ENCODE peak calls at places on chromosomes 13 and 19, in eight cellular contexts. O is right lobe of liver, N is neural progenitor cell, F is cardiac muscle cell, U is adrenal gland, M is pancreas, X is tibial nerve, H is esophagus muscularis mucosa. W is an unnamed sample.

GRCh38 chr13:54787754-54788153 is 1759.1 kb downstream of the OLFM4 start:
- DNase-seq in O (no peak), N (no peak), F (no peak), U (no peak), M (no peak), X (no peak), H (no peak), W (no peak)

GRCh38 chr13:38657191-38657590 is 29.7 kb upstream of the FREM2 start:
- DNase-seq in O (no peak), N (no peak), F (peak; percentile 36), U (no peak), M (no peak), X (no peak), H (no peak), W (no peak)

GRCh38 chr13:91722267-91722884 is 324.0 kb downstream of the GPC5 start:
- DNase-seq in O (no peak), N (peak; percentile 36), F (peak; percentile 50), U (peak; percentile 5), M (no peak), X (no peak), H (no peak), W (no peak)

GRCh38 chr13:59422646-59423045 is 741.1 kb downstream of the DIAPH3 start:
- DNase-seq in O (no peak), N (peak; percentile 41), F (no peak), U (no peak), M (no peak), X (no peak), H (no peak), W (no peak)

GRCh38 chr19:29939628-29940027 is 2.4 kb upstream of the URI1 start:
- DNase-seq in O (no peak), N (no peak), F (no peak), U (no peak), M (no peak), X (no peak), H (no peak), W (no peak)

GRCh38 chr13:51148223-51148951 is 37.3 kb upstream of the C13orf42 start:
- DNase-seq in O (no peak), N (peak; percentile 52), F (peak; percentile 5), U (no peak), M (no peak), X (no peak), H (no peak), W (no peak)

GRCh38 chr19:50205681-50206138 is 2.3 kb downstream of the MYH14 start:
- DNase-seq in O (peak; percentile 39), N (peak; percentile 9), F (no peak), U (no peak), M (peak; percentile 62), X (no peak), H (no peak), W (no peak)

GRCh38 chr13:19587635-19588300 is 26.4 kb upstream of the TPTE2 start:
- DNase-seq in O (no peak), N (no peak), F (peak; percentile 60), U (peak; percentile 21), M (peak; percentile 21), X (no peak), H (no peak), W (peak; percentile 23)

GRCh38 chr19:46137915-46138473 is 10.0 kb upstream of the IGFL2 start:
- DNase-seq in O (no peak), N (no peak), F (no peak), U (no peak), M (no peak), X (no peak), H (peak; percentile 60), W (no peak)

GRCh38 chr19:48991823-48992570 is 1.1 kb downstream of the GYS1 start:
- DNase-seq in O (peak; percentile 54), N (peak; percentile 69), F (peak; percentile 86), U (peak; percentile 81), M (peak; percentile 60), X (peak; percentile 45), H (no peak), W (no peak)

GRCh38 chr13:75418186-75418843 is 63.7 kb downstream of the TBC1D4 start:
- DNase-seq in O (no peak), N (no peak), F (no peak), U (no peak), M (no peak), X (no peak), H (no peak), W (no peak)

GRCh38 chr13:75421133-75421532 is 60.8 kb downstream of the TBC1D4 start:
- DNase-seq in O (no peak), N (no peak), F (no peak), U (no peak), M (no peak), X (no peak), H (no peak), W (no peak)

GRCh38 chr13:75417647-75418046 is 64.3 kb downstream of the TBC1D4 start:
- DNase-seq in O (no peak), N (no peak), F (no peak), U (no peak), M (no peak), X (no peak), H (no peak), W (no peak)

GRCh38 chr13:75418997-75419396 is 63.0 kb downstream of the TBC1D4 start:
- DNase-seq in O (no peak), N (no peak), F (peak; percentile 71), U (no peak), M (no peak), X (no peak), H (no peak), W (no peak)

DNA sequence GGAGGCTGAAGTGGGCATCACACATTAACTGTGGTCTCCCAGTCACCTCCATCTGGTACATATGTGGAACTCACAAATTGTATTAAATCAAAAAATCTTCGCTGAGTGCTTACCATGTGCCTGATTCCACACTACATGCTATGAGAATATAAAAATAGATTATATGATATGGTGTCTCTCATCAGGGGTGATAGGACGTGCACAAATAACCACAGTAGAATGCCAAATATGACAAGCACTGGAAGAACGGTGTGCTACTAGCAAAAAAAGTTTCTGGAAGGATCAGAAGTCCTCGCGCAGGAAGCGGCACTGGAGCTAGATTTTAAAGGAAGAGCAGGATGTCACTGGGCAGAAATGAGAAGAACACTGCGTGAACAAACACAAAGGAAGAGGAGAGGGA is 62.3 kb downstream of the TBC1D4 start:
- DNase-seq in O (no peak), N (no peak), F (no peak), U (no peak), M (no peak), X (no peak), H (no peak), W (no peak)
- TF ChIP-seq CTCF in O (no peak), N (no peak), F (no peak), U (no peak), M (no peak), X (no peak), H (no peak), W (no peak)

DNA sequence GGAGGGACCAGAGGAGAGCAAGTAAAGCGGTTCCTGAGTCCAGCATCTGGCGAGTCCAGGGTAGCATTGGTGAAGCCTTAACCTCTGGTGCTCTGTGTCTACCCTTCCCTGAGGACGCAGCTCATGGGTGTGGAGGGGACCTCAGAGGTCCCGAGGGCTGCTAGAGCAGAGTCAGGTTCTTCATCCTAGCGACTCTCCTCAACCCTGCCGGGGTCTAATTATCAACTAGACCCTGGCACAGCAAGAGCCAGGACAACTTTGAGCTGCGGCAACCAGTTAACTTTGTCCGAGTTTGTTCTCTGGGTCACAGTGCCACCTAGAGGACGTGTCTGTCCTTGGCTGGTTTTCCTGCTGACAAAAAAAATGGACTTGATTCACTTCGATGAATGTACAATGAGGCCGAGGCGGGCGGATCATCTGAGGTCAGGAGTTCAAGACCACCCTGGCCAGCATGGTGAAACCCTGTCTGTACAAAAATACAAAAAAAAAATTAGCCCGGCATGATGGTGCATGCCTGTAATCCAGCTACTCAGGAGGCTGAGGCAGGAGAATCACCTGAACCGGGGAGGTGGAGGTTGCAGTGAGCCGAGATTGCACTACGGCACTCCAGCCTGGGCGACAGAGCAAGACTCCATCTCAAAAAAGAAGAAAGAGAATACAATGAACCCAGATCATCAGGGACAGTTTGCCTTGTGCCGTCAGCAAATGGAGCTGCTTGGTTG is 24.9 kb downstream of the TSSK6 start:
- DNase-seq in O (peak; percentile 67), N (peak; percentile 87), F (peak; percentile 89), U (peak; percentile 89), M (peak; percentile 70), X (peak; percentile 67), H (peak; percentile 94), W (peak; percentile 68)
- H3K36me3 ChIP-seq in O (peaks cover 3% of the 10 kb centered on the region), N (no peaks in the 10 kb centered on the region), F (peaks cover 12% of the 10 kb centered on the region), U (no peaks in the 10 kb centered on the region), M (peaks cover 10% of the 10 kb centered on the region), X (peaks cover 38% of the 10 kb centered on the region), H (peaks cover 36% of the 10 kb centered on the region), W (peaks cover 21% of the 10 kb centered on the region)

GRCh38 chr13:107305178-107305577 is 737.2 kb upstream of the ARGLU1 start:
- DNase-seq in O (no peak), N (no peak), F (no peak), U (no peak), M (no peak), X (no peak), H (no peak), W (no peak)

GRCh38 chr13:107295391-107296157 is 727.6 kb upstream of the ARGLU1 start:
- DNase-seq in O (no peak), N (no peak), F (no peak), U (no peak), M (no peak), X (no peak), H (no peak), W (no peak)

GRCh38 chr13:107296804-107297203 is 728.9 kb upstream of the ARGLU1 start:
- DNase-seq in O (no peak), N (no peak), F (no peak), U (no peak), M (no peak), X (no peak), H (no peak), W (no peak)

GRCh38 chr13:107301724-107302374 is 733.9 kb upstream of the ARGLU1 start:
- DNase-seq in O (no peak), N (peak; percentile 50), F (peak; percentile 44), U (no peak), M (no peak), X (no peak), H (no peak), W (no peak)

DNA sequence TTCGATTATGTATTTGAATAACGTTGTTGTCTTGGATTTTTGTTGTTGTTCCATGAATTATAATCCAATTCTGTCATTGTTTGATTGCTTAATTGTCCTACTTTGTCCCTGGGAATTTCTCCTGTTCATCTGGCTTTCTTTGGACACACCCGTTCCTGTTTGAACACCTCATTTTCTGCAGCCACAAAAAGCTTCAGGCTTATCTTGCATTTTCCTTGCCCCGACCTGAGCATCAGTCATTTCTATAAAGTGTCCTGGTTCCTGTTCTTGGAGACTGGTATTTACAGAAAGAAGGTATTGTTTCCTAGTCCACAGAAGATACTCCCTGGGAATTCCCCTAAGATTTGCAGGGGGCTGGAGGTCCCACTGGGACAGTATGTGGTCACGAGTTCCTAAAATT is 731.8 kb upstream of the ARGLU1 start:
- DNase-seq in O (no peak), N (no peak), F (peak; percentile 30), U (no peak), M (no peak), X (no peak), H (no peak), W (no peak)
- H3K4me3 ChIP-seq in O (no peak overlapping the region), N (no peak overlapping the region), F (no peak overlapping the region), U (no peak overlapping the region), M (no peak overlapping the region), X (no peak overlapping the region), H (no peak overlapping the region), W (no peak overlapping the region)

DNA sequence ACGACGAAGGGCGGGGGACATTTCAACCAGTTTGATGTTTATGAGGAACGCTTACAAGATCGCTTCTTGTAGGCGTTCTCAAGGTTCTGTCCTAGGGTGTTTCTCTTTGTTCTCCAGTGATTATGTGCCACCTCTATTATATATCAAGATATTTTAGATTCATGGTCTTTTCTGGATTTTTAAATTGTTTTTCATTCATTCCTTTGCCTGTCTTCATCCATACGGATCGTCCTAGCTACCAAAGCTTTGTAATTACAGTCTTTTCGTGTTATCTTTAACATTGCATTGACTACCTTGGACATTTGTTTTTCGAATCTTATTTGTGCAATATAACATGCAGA is 342 bp upstream of the EID2 start:
- DNase-seq in O (no peak), N (no peak), F (no peak), U (no peak), M (no peak), X (no peak), H (no peak), W (no peak)
- TF ChIP-seq CTCF in O (no peak), N (no peak), F (no peak), U (no peak), M (no peak), X (no peak), H (peak; percentile 1), W (no peak)

W was measured in GM06990.